ENCODE peak calls at places on chromosomes 7 and 10, in eight cellular contexts. H is AG04449, W is choroid plexus epithelial cell, G is ovary, Q is adrenal gland, J is astrocyte of the spinal cord, B is Karpas-422, T is heart right ventricle. C is an unnamed sample.

GRCh38 chr10:133104076-133104965 is 16.6 kb downstream of the ADGRA1 start:
- DNase-seq in H (no peak), W (no peak), G (no peak), Q (no peak), J (no peak), B (no peak), T (no peak), C (no peak)

GRCh38 chr10:33565231-33565630 is 230.8 kb upstream of the NRP1 start:
- DNase-seq in H (no peak), W (no peak), G (no peak), Q (no peak), J (no peak), B (no peak), T (no peak), C (no peak)

GRCh38 chr7:70035509-70035908 is 437.2 kb downstream of the AUTS2 start:
- DNase-seq in H (no peak), W (no peak), G (no peak), Q (no peak), J (no peak), B (no peak), T (no peak), C (no peak)

GRCh38 chr10:29239569-29240472 is 49.0 kb upstream of the LYZL1 start:
- DNase-seq in H (no peak), W (peak), G (no peak), Q (no peak), J (no peak), B (peak), T (no peak), C (no peak)

GRCh38 chr7:83415840-83416239 is 233.1 kb downstream of the SEMA3E start:
- DNase-seq in H (no peak), W (no peak), G (no peak), Q (no peak), J (no peak), B (no peak), T (no peak), C (no peak)

GRCh38 chr10:1434202-1434601 is 303.1 kb downstream of the ADARB2 start:
- DNase-seq in H (no peak), W (no peak), G (no peak), Q (no peak), J (no peak), B (peak), T (no peak), C (no peak)

GRCh38 chr10:75127481-75127880 is 16.0 kb downstream of the SAMD8 start:
- DNase-seq in H (no peak), W (peak), G (no peak), Q (no peak), J (no peak), B (no peak), T (no peak), C (no peak)

GRCh38 chr7:6615853-6616555 is 594 bp downstream of the ZNF853 start:
- DNase-seq in H (no peak), W (no peak), G (peak), Q (peak), J (no peak), B (no peak), T (no peak), C (no peak)

GRCh38 chr10:91163269-91163708 is 57.2 kb upstream of the PCGF5 start:
- DNase-seq in H (no peak), W (peak), G (peak), Q (peak), J (peak), B (peak), T (peak), C (peak)

GRCh38 chr10:44702531-44702930 is 208.6 kb upstream of the TMEM72 start:
- DNase-seq in H (no peak), W (no peak), G (no peak), Q (no peak), J (no peak), B (no peak), T (no peak), C (no peak)

GRCh38 chr7:82443044-82443800 is at the start of gene CACNA2D1:
- DNase-seq in H (no peak), W (no peak), G (peak), Q (peak), J (peak), B (no peak), T (peak), C (no peak)

GRCh38 chr7:156475666-156476065 is 164.9 kb upstream of the RNF32 start:
- DNase-seq in H (no peak), W (peak), G (no peak), Q (peak), J (peak), B (no peak), T (no peak), C (no peak)

GRCh38 chr10:124339951-124340760 is 78.6 kb downstream of the OAT start:
- DNase-seq in H (peak), W (peak), G (no peak), Q (no peak), J (peak), B (no peak), T (no peak), C (no peak)

GRCh38 chr10:51654918-51655317 is 44.5 kb downstream of the CSTF2T start:
- DNase-seq in H (no peak), W (no peak), G (no peak), Q (no peak), J (peak), B (no peak), T (no peak), C (no peak)

GRCh38 chr10:113691381-113691780 is 11.7 kb downstream of the CASP7 start:
- DNase-seq in H (no peak), W (no peak), G (no peak), Q (no peak), J (no peak), B (peak), T (no peak), C (no peak)

GRCh38 chr7:93960986-93961385 is 39.5 kb downstream of the GNG11 start:
- DNase-seq in H (no peak), W (no peak), G (no peak), Q (no peak), J (no peak), B (no peak), T (no peak), C (no peak)
- H3K4me3 ChIP-seq in H (no peak), W (no peak), G (no peak), Q (no peak), J (no peak), B (no peak), T (no peak), C (no peak)

DNA sequence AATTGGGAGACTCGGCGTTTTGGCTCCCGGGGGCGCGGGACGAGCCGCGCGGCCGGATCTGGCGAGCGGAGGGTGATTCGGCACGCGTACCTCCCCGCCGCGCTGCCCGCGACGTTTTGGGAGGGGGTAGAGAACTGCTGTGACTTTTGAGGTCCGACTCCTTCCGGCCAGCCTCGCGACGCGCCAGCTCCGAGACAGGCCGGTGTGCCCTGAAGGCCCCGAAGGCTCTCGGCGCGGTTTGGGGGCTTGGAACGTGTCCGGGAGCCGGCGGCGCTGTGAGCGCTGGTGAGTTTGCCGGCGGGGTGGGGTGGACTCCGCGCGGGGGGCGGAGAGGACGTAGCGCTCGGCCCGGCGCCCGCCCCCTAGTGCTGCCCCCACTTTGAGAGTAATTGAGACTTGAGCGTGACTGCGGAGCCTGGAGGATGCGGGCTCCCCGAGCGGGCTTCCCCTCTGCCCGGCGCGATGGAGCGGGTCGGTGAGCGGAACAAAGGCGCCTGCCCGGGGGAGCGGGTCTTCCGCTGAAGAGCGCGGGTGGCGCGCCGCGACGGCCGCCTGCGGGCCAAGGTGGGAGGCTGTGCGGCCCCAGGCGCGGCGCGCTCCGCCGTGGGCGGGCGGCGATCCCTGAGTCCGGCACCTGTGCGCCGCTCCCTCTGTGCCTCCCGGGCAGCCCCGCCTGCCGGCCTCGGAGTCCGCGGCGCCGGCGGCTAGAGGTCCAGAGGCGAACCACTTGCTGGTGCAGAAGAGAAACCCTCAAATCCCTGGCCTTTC is at the start of gene GALNT17:
- DNase-seq in H (no peak), W (no peak), G (peak), Q (peak), J (peak), B (no peak), T (peak), C (no peak)
- H3K4me3 ChIP-seq in H (peak), W (peak), G (peak), Q (no peak), J (peak), B (no peak), T (peak), C (no peak)

DNA sequence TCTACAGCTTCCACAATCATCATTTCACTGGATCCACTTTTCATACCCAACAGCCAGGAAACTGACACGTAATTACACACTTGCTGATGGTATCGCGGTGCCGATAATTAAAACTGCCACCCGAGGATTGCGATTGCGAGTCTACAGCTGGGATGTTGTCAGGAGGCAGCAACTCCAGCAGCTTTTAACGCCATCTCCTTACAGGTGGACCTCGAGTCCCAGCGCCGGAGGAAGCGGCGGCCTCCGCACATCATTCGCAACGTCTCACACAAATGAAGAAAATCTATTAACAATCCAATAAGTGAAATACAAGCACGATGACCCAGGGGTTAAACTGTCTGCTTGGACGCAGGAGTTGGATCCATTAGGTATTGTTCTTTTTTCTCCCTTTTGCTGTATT is 230.6 kb upstream of the MGMT start:
- DNase-seq in H (no peak), W (no peak), G (no peak), Q (no peak), J (no peak), B (no peak), T (no peak), C (no peak)
- H3K4me3 ChIP-seq in H (no peak), W (no peak), G (no peak), Q (no peak), J (no peak), B (no peak), T (no peak), C (no peak)

DNA sequence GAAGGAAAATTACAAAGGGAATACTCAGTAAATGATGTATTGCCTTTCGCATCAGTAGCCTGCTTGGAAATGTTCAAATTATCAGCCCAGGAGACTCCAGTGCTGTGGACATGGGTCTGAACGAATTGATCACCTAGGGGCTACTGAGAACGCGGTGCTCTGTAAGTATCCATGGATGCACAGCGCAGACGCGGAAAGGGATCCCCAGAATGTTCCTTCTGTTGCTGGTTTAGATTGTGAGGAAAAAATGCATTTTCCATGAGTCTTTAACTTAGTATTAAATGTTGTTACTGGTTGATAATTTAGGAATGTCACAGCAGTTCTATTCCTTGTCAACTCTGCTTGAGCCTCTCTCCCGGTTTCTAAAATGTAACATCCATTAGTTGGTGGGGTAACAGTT is 92.9 kb downstream of the PTPRE start:
- DNase-seq in H (no peak), W (no peak), G (no peak), Q (no peak), J (no peak), B (no peak), T (no peak), C (no peak)
- H3K4me3 ChIP-seq in H (no peak), W (no peak), G (no peak), Q (no peak), J (no peak), B (no peak), T (no peak), C (no peak)

DNA sequence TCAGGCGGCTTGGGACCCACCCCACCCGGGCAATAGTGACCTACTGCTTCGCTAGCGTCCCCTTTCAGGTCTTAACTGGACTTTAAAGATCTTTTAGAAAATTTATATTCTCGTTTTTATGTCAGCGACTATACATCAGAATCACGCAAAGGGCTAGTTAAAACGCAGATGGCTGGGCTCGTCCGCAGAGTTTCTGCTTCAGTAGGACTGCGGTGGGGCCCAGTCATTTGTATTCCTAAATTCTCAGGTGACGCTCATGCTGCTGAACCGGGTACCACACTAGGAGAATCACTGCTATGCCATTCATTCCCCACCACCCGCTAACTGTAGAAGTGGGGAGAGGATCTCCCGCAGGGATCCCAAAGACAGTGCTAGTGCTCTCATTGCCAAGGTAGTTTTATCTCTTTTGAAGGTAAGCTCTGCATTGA is 12.0 kb upstream of the SP8 start:
- DNase-seq in H (no peak), W (no peak), G (no peak), Q (no peak), J (no peak), B (no peak), T (no peak), C (no peak)
- H3K4me3 ChIP-seq in H (no peak), W (no peak), G (no peak), Q (no peak), J (no peak), B (no peak), T (no peak), C (no peak)

DNA sequence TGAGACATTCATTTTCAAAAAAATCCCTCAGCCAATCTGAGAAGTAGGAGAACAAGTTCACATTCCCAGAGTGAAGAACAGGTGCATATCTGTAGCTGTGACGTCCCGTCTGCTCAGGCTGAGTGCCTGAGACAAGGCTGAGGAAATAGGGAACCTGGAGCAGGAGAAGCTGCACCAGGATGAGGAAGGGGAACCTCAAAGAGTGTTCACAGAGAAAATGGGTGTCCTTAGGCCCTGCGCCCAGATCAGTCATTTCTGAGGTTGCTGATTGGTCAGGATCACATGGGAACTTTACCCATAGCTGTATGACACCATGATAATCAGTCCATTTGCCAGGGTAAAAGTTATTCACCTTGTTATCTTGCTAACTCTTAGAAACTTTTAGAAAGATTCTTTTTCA is 34.2 kb upstream of the TARP start:
- DNase-seq in H (no peak), W (no peak), G (no peak), Q (no peak), J (no peak), B (no peak), T (no peak), C (no peak)
- H3K4me3 ChIP-seq in H (no peak), W (no peak), G (no peak), Q (no peak), J (no peak), B (no peak), T (no peak), C (no peak)

DNA sequence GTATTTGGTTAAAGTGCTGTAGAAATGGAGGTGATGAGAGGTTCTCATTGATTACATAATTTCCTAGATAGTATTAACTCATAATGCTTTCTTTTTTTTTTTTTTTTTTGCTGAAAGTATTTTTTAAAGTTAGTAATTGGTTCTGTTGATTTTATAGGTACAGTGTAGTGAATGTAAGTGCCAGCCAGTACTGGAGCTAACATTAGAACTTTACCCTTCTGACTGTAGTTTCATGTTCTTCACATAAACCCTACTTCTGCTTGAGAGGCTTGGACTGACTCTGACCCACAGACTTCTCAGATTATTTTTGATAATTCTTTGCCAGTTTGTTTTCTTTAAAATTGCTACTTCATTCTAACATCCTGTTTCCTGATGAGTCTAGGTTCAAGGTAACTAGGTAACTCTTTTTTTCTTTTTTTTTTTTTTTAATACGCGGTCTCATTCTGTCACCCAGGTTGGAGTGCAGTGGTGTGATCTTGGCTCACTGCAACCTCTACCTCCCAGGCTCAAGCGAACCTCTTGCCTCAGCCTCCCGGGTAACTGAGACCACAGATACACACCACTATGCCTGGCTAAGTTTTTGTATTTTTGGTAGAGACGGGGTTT is 92.2 kb upstream of the OIT3 start:
- DNase-seq in H (no peak), W (no peak), G (no peak), Q (no peak), J (no peak), B (no peak), T (no peak), C (no peak)
- H3K4me3 ChIP-seq in H (no peak), W (no peak), G (no peak), Q (no peak), J (no peak), B (no peak), T (no peak), C (no peak)

GRCh38 chr7:117730404-117730803 is 142.8 kb downstream of the CTTNBP2 start:
- DNase-seq in H (no peak), W (no peak), G (no peak), Q (no peak), J (no peak), B (no peak), T (no peak), C (no peak)
- H3K4me3 ChIP-seq in H (no peak), W (no peak), G (no peak), Q (no peak), J (no peak), B (no peak), T (no peak), C (no peak)

DNA sequence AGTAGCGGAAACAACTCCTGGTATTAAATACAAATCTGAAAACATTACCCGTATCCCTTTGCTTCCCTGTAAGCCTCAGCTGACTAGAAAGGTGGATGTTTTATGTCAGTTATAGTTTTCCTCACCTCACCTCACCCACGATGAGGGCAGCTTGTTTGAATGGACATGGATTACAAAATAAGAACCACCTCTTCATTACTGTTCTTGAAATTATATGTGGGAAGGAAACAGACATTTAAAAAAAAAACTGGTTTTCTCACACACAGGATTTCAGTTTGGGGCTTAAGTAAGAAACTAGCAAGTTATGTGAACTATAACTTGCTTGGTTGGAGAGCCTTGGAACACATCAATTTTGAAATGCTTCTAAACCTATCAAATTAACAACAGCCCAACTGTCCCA is 232.9 kb upstream of the CCDC6 start:
- DNase-seq in H (no peak), W (no peak), G (no peak), Q (no peak), J (no peak), B (no peak), T (no peak), C (no peak)
- H3K4me3 ChIP-seq in H (no peak), W (no peak), G (peak), Q (no peak), J (no peak), B (no peak), T (peak), C (no peak)

C was measured in Jurkat, Clone E6-1.